ENCODE peak calls at places on chromosomes 13 and 19, in five cellular contexts. L is AG04450, M is RWPE1, O is left ventricle myocardium inferior, P is spleen. X is an unnamed sample.

GRCh38 chr19:18737337-18737953 is 53.7 kb downstream of the COMP start:
- DNase-seq in P (no peak), L (no peak), M (no peak), O (no peak), X (no peak)

GRCh38 chr13:106424805-106425204 is 110.7 kb downstream of the EFNB2 start:
- DNase-seq in L (no peak), M (no peak), P (no peak), O (no peak), X (peak)

GRCh38 chr19:6611441-6611852 is 20.5 kb upstream of the CD70 start:
- DNase-seq in L (no peak), M (peak), O (no peak), P (no peak), X (peak)

GRCh38 chr13:72864142-72865035 is 82.5 kb downstream of the PIBF1 start:
- DNase-seq in O (no peak), L (peak), P (no peak), M (no peak), X (peak)

GRCh38 chr19:41872775-41873647 is 4.1 kb upstream of the CD79A start:
- DNase-seq in O (peak), M (peak), L (no peak), P (peak), X (peak)

GRCh38 chr13:98358933-98359332 is 181.9 kb upstream of the RNF113B start:
- DNase-seq in L (no peak), P (no peak), O (no peak), M (no peak), X (no peak)

GRCh38 chr13:112690242-112690943 is 555 bp downstream of the ATP11A start:
- DNase-seq in L (no peak), O (peak), P (peak), M (peak), X (no peak)

GRCh38 chr13:28117689-28118377 is 17.5 kb upstream of the FLT3 start:
- DNase-seq in O (peak), L (no peak), P (no peak), M (no peak), X (peak)

GRCh38 chr19:32206065-32206464 is 139.3 kb upstream of the ZNF507 start:
- DNase-seq in P (no peak), M (no peak), O (no peak), L (no peak), X (no peak)

GRCh38 chr19:29766100-29766499 is 45.7 kb upstream of the CCNE1 start:
- DNase-seq in M (no peak), P (no peak), L (no peak), O (no peak), X (no peak)

GRCh38 chr19:50646074-50646807 is 3.0 kb upstream of the C19orf81 start:
- DNase-seq in M (peak), L (no peak), P (no peak), O (no peak), X (peak)

GRCh38 chr13:35765941-35766340 is 289.5 kb upstream of the MAB21L1 start:
- DNase-seq in P (no peak), L (no peak), M (no peak), O (no peak), X (no peak)

GRCh38 chr13:66933994-66934393 is 296.1 kb downstream of the PCDH9 start:
- DNase-seq in L (peak), O (no peak), P (peak), M (peak), X (peak)

GRCh38 chr13:94389544-94390351 is 89.7 kb downstream of the DCT start:
- DNase-seq in M (no peak), O (no peak), L (no peak), P (no peak), X (peak)

GRCh38 chr19:35140898-35141626 is 2.0 kb upstream of the FXYD7 start:
- DNase-seq in P (peak), O (peak), M (peak), L (peak), X (peak)
- H3K27ac ChIP-seq in P (peak), O (peak), M (no peak), L (no peak), X (no peak)

GRCh38 chr19:46946090-46946489 is 73.5 kb upstream of the NPAS1 start:
- DNase-seq in L (no peak), P (no peak), O (no peak), M (no peak), X (no peak)

GRCh38 chr19:46944123-46944718 is 75.4 kb upstream of the NPAS1 start:
- DNase-seq in L (no peak), P (no peak), M (no peak), O (no peak), X (no peak)

GRCh38 chr19:46946611-46947238 is 72.9 kb upstream of the NPAS1 start:
- DNase-seq in O (no peak), P (no peak), M (no peak), L (no peak), X (no peak)

GRCh38 chr19:46944918-46945628 is 74.6 kb upstream of the NPAS1 start:
- DNase-seq in L (no peak), M (no peak), O (peak), P (no peak), X (no peak)

GRCh38 chr19:46945668-46946067 is 74.0 kb upstream of the NPAS1 start:
- DNase-seq in O (no peak), P (no peak), M (no peak), L (no peak), X (no peak)
- H3K27ac ChIP-seq in O (peak), P (peak), M (peak), L (no peak), X (no peak)

GRCh38 chr13:105153626-105154025 is 1381.8 kb downstream of the EFNB2 start:
- DNase-seq in M (no peak), O (no peak), L (no peak), P (no peak), X (no peak)
- H3K27ac ChIP-seq in M (no peak), O (no peak), L (no peak), P (no peak), X (no peak)

GRCh38 chr19:14019100-14019499 is 8.8 kb upstream of the RLN3 start:
- DNase-seq in M (no peak), L (no peak), P (no peak), O (no peak), X (no peak)
- H3K27ac ChIP-seq in M (no peak), L (no peak), P (no peak), O (no peak), X (no peak)

GRCh38 chr13:77918391-77919261 is at the start of gene EDNRB:
- DNase-seq in L (no peak), P (peak), M (peak), O (peak), X (no peak)

GRCh38 chr13:77915676-77916075 is 3.0 kb downstream of the EDNRB start:
- DNase-seq in M (no peak), L (no peak), O (no peak), P (no peak), X (no peak)

GRCh38 chr13:77925616-77926015 is 7.0 kb upstream of the EDNRB start:
- DNase-seq in P (no peak), L (no peak), O (no peak), M (no peak), X (no peak)

GRCh38 chr13:77916481-77916880 is 2.1 kb downstream of the EDNRB start:
- DNase-seq in L (no peak), M (no peak), O (no peak), P (no peak), X (no peak)

GRCh38 chr13:77919351-77920294 is 992 bp upstream of the EDNRB start:
- DNase-seq in O (peak), M (no peak), P (peak), L (no peak), X (no peak)
- H3K27ac ChIP-seq in O (peak), M (no peak), P (peak), L (no peak), X (no peak)

X was measured in PC-3.